ENCODE peak calls at places on chromosomes 3 and 15, in five cellular contexts. P is kidney epithelial cell, Z is fibroblast of the aortic adventitia, W is PC-9, C is AG10803. Q is an unnamed sample.

GRCh38 chr3:184015381-184016019 is 2.2 kb downstream of the ABCC5 start:
- DNase-seq in P (no peak), Z (no peak), W (no peak), C (no peak), Q (peak)

GRCh38 chr3:25259871-25260270 is 168.2 kb upstream of the RARB start:
- DNase-seq in P (no peak), Z (no peak), W (no peak), C (no peak), Q (no peak)

GRCh38 chr15:85423256-85423655 is 42.9 kb downstream of the AKAP13 start:
- DNase-seq in P (no peak), Z (peak), W (no peak), C (peak), Q (no peak)

GRCh38 chr3:146342971-146343370 is 92.1 kb upstream of the PLSCR4 start:
- DNase-seq in P (no peak), Z (peak), W (no peak), C (peak), Q (no peak)

GRCh38 chr3:31878231-31878838 is 102.7 kb downstream of the OSBPL10 start:
- DNase-seq in P (no peak), Z (peak), W (no peak), C (peak), Q (no peak)

GRCh38 chr3:15478300-15478979 is 43.1 kb downstream of the COLQ start:
- DNase-seq in P (no peak), Z (no peak), W (no peak), C (no peak), Q (no peak)

GRCh38 chr3:117045143-117045542 is 335.6 kb downstream of the TUSC7 start:
- DNase-seq in P (no peak), Z (no peak), W (no peak), C (no peak), Q (peak)

GRCh38 chr15:33994005-33994615 is 25.8 kb downstream of the CHRM5 start:
- DNase-seq in P (no peak), Z (peak), W (peak), C (peak), Q (peak)

GRCh38 chr3:27253831-27254230 is 115.4 kb downstream of the NEK10 start:
- DNase-seq in P (no peak), Z (peak), W (peak), C (peak), Q (peak)

GRCh38 chr3:66435988-66436387 is 64.8 kb downstream of the LRIG1 start:
- DNase-seq in P (no peak), Z (no peak), W (no peak), C (no peak), Q (no peak)

GRCh38 chr3:79815478-79815877 is 47.7 kb upstream of the ROBO1 start:
- DNase-seq in P (no peak), Z (no peak), W (no peak), C (no peak), Q (no peak)

GRCh38 chr15:80202641-80203360 is 49.2 kb downstream of the CTXND1 start:
- DNase-seq in P (no peak), Z (no peak), W (peak), C (no peak), Q (no peak)

GRCh38 chr3:82001276-82001953 is 240.0 kb upstream of the GBE1 start:
- DNase-seq in P (no peak), Z (no peak), W (no peak), C (no peak), Q (no peak)

GRCh38 chr15:65146438-65146837 is 12.8 kb upstream of the PDCD7 start:
- DNase-seq in P (no peak), Z (no peak), W (no peak), C (no peak), Q (no peak)

GRCh38 chr3:190381356-190381940 is 6.5 kb upstream of the CLDN16 start:
- DNase-seq in P (no peak), Z (peak), W (no peak), C (peak), Q (no peak)

GRCh38 chr3:114770874-114771273 is 376.2 kb downstream of the ZBTB20 start:
- DNase-seq in P (no peak), Z (peak), W (no peak), C (peak), Q (no peak)

GRCh38 chr3:16264174-16264707 is 502 bp downstream of the DPH3 start:
- DNase-seq in P (no peak), Z (no peak), W (no peak), C (no peak), Q (no peak)

GRCh38 chr3:194986208-194987043 is 284.5 kb downstream of the XXYLT1 start:
- DNase-seq in P (peak), Z (peak), W (peak), C (no peak), Q (no peak)

GRCh38 chr3:50378024-50378423 is 18.7 kb upstream of the TMEM115 start:
- DNase-seq in P (no peak), Z (no peak), W (no peak), C (no peak), Q (no peak)
- TF ChIP-seq CTCF in P (no peak), Z (no peak), W (no peak), C (no peak), Q (no peak)

GRCh38 chr3:99741588-99741987 is 76.1 kb upstream of the CMSS1 start:
- DNase-seq in P (no peak), Z (no peak), W (no peak), C (no peak), Q (no peak)
- TF ChIP-seq CTCF in P (no peak), Z (no peak), W (no peak), C (no peak), Q (no peak)

GRCh38 chr3:189053327-189053726 is 118.4 kb upstream of the TPRG1 start:
- DNase-seq in P (no peak), Z (no peak), W (no peak), C (no peak), Q (no peak)

DNA sequence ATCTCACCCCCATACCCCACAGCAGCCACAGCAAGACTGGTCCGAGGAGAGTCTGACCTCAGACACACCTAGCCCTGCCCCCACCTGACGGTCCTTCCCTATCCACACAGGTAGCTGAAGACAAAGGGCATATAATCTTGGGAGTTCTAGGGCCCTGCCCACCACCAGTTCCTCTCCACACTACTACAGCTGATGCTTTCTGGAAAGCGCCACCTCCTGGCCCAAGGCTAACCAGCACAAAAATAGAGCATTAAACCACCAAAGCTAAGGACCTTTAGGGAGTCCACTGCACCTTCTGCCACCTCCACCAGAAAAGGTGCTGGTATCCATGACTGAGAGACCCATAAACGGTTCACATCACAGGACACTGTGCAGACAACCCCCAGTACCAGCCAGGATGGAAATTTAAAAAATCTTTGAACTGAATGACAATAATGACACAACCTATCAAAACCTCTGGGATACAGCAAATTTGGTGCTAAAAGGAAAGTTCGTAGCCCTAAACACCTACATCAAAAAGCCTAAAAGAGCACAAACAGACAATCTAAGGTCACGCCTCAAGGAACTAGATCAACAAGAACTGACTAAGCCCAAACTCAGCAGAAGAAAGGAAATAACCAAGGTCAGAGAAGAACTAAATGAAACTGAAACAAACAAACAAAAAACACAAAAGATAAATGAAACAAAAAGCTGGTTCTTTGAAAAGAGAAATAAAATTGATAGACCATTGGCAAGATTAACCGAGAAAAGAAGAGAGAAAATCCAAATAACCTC is 122.1 kb upstream of the TPRG1 start:
- DNase-seq in P (no peak), Z (no peak), W (no peak), C (no peak), Q (no peak)
- TF ChIP-seq CTCF in P (no peak), Z (peak), W (peak), C (no peak), Q (no peak)

GRCh38 chr3:126347543-126348161 is 9.6 kb downstream of the KLF15 start:
- DNase-seq in P (no peak), Z (no peak), W (no peak), C (no peak), Q (no peak)

GRCh38 chr3:126349071-126349470 is 8.1 kb downstream of the KLF15 start:
- DNase-seq in P (no peak), Z (no peak), W (no peak), C (no peak), Q (peak)

GRCh38 chr3:126349611-126350501 is 7.4 kb downstream of the KLF15 start:
- DNase-seq in P (no peak), Z (no peak), W (no peak), C (no peak), Q (no peak)

GRCh38 chr3:126346466-126346865 is 10.7 kb downstream of the KLF15 start:
- DNase-seq in P (no peak), Z (no peak), W (no peak), C (no peak), Q (peak)

GRCh38 chr3:126348308-126348920 is 8.8 kb downstream of the KLF15 start:
- DNase-seq in P (no peak), Z (no peak), W (no peak), C (no peak), Q (peak)
- TF ChIP-seq CTCF in P (no peak), Z (peak), W (no peak), C (peak), Q (peak)

GRCh38 chr15:28921925-28922711 is 36.3 kb downstream of the APBA2 start:
- DNase-seq in P (no peak), Z (no peak), W (no peak), C (no peak), Q (no peak)
- TF ChIP-seq CTCF in P (peak), Z (no peak), W (no peak), C (no peak), Q (peak)

GRCh38 chr3:126469479-126469878 is 6.2 kb downstream of the ZXDC start:
- DNase-seq in P (no peak), Z (no peak), W (no peak), C (no peak), Q (no peak)

GRCh38 chr3:126475411-126476114 is at the start of gene ZXDC:
- DNase-seq in P (peak), Z (peak), W (peak), C (peak), Q (peak)

GRCh38 chr3:126474498-126475410 is 937 bp downstream of the ZXDC start:
- DNase-seq in P (no peak), Z (peak), W (peak), C (peak), Q (peak)

GRCh38 chr3:126473292-126474168 is 2.2 kb downstream of the ZXDC start:
- DNase-seq in P (no peak), Z (no peak), W (peak), C (no peak), Q (no peak)

DNA sequence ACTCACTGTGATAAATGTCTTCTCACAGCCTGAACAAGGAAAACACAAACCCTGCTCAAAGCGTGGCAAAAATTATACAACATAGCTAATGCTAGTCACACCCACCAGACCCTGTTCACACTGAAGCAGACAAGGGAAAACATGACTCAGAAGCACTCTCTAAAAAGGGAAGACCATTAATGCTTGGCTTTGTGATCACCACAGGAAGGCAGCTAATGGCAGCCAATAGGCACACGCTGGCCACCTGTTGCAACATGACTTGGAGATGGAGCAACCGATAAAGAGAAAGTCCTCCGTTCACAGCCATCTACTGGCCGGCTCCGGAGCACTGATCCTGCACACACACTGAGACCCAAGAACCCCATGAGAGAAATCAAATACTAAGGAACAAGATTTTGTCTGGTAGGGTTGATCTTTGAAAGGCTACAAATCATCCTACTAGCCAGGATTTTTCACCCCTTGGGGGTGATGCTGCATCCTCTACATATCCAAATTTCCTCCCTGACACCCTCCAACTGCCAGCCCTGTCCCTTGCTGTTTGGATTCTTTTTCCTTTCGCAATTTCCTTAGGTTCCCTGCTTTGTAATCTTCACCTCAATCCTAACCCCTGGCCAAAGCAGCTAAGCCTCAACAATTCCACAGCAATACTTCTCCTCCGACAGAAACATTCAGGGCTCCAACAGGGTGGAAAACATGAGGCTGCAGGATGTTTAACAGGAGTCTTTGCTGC is 3.2 kb downstream of the ZXDC start:
- DNase-seq in P (peak), Z (peak), W (peak), C (peak), Q (no peak)
- TF ChIP-seq CTCF in P (peak), Z (peak), W (no peak), C (peak), Q (no peak)

Q was measured in nephron progenitor cell.